ENCODE peak calls at places on chromosomes 16 and 17, in ten cellular contexts. X is MM.1S, F is ovary, Q is fibroblast of mammary gland, N is retinal pigment epithelial cell, R is GM20000, K is nephron progenitor cell, W is ascending aorta, Z is fibroblast of the aortic adventitia, G is cardiac fibroblast. L is an unnamed sample.

GRCh38 chr17:18257268-18257681 is 1.3 kb downstream of the FLII start:
- DNase-seq in K (no peak), F (peak), Q (no peak), Z (no peak), X (peak), W (no peak), N (no peak), G (no peak), R (no peak), L (no peak)

GRCh38 chr17:80212962-80213650 is 7.0 kb downstream of the SGSH start:
- DNase-seq in N (no peak), X (no peak), K (no peak), Q (no peak), R (no peak), F (no peak), G (no peak), Z (no peak), W (no peak), L (no peak)

GRCh38 chr17:80738020-80738380 is 193.4 kb downstream of the RPTOR start:
- DNase-seq in G (no peak), N (no peak), Q (no peak), Z (no peak), W (no peak), R (no peak), K (no peak), X (no peak), F (no peak), L (no peak)

GRCh38 chr16:56789360-56789759 is 59.4 kb downstream of the NUP93 start:
- DNase-seq in K (no peak), F (peak), W (no peak), Z (peak), R (no peak), Q (peak), N (no peak), X (peak), G (peak), L (peak)

GRCh38 chr17:74975943-74976342 is 3.4 kb upstream of the HID1 start:
- DNase-seq in W (no peak), N (no peak), K (no peak), F (no peak), Q (no peak), R (no peak), X (no peak), G (no peak), Z (no peak), L (no peak)

GRCh38 chr17:40588557-40588956 is 23.3 kb upstream of the CCR7 start:
- DNase-seq in R (no peak), G (no peak), F (no peak), K (no peak), X (no peak), W (no peak), Q (no peak), N (no peak), Z (no peak), L (no peak)

GRCh38 chr17:27807567-27808470 is 7.5 kb upstream of the NOS2 start:
- DNase-seq in N (no peak), R (peak), Q (no peak), Z (no peak), X (peak), G (no peak), K (no peak), W (no peak), F (no peak), L (no peak)

GRCh38 chr17:32197987-32198386 is 55.7 kb downstream of the RHOT1 start:
- DNase-seq in Q (no peak), Z (no peak), X (no peak), N (no peak), K (no peak), W (no peak), G (no peak), F (no peak), R (no peak), L (no peak)

GRCh38 chr17:42485680-42486079 is 27.0 kb downstream of the ATP6V0A1 start:
- DNase-seq in Z (no peak), F (no peak), X (no peak), K (no peak), G (peak), R (no peak), Q (peak), N (no peak), W (no peak), L (no peak)

GRCh38 chr17:66627985-66628384 is 206.9 kb upstream of the CACNG5 start:
- DNase-seq in Q (peak), X (no peak), G (peak), F (no peak), R (no peak), N (no peak), Z (peak), W (no peak), K (no peak), L (no peak)

GRCh38 chr17:61502292-61502691 is 50.1 kb downstream of the TBX4 start:
- DNase-seq in R (no peak), K (no peak), N (no peak), Q (no peak), W (no peak), G (no peak), F (no peak), Z (no peak), X (no peak), L (no peak)

GRCh38 chr16:73064227-73064995 is 16.5 kb upstream of the ZFHX3 start:
- DNase-seq in F (no peak), R (no peak), X (no peak), K (no peak), Z (peak), N (no peak), G (peak), Q (peak), W (no peak), L (no peak)

GRCh38 chr16:4980691-4981090 is 22.6 kb downstream of the SEC14L5 start:
- DNase-seq in X (no peak), K (no peak), Q (no peak), G (no peak), F (no peak), W (no peak), Z (no peak), R (no peak), N (no peak), L (no peak)

GRCh38 chr16:89058812-89059211 is 34.8 kb upstream of the ACSF3 start:
- DNase-seq in R (no peak), G (no peak), W (no peak), N (no peak), F (no peak), X (no peak), K (no peak), Z (no peak), Q (no peak), L (no peak)

GRCh38 chr17:35731239-35731931 is at the start of gene RASL10B:
- DNase-seq in G (peak), Z (no peak), X (no peak), N (no peak), Q (no peak), R (peak), W (no peak), F (peak), K (peak), L (no peak)

GRCh38 chr16:85172465-85173071 is 60.3 kb upstream of the CIBAR2 start:
- DNase-seq in X (no peak), F (no peak), N (no peak), G (no peak), Q (peak), Z (no peak), K (peak), R (peak), W (no peak), L (no peak)
- TF ChIP-seq CTCF in X (no peak), F (no peak), N (peak), G (no peak), Q (peak), Z (no peak), K (no peak), R (peak), W (peak), L (no peak)

GRCh38 chr17:48179071-48179945 is 71.7 kb downstream of the SNX11 start:
- DNase-seq in K (no peak), G (no peak), X (no peak), F (no peak), R (no peak), Z (peak), W (no peak), Q (no peak), N (peak), L (no peak)

GRCh38 chr17:48180842-48181241 is 73.3 kb downstream of the SNX11 start:
- DNase-seq in N (no peak), X (no peak), W (no peak), Q (no peak), K (no peak), G (no peak), R (no peak), F (no peak), Z (no peak), L (no peak)

GRCh38 chr17:48184721-48185120 is 77.2 kb downstream of the SNX11 start:
- DNase-seq in Z (no peak), K (no peak), W (no peak), R (no peak), X (no peak), Q (no peak), F (no peak), N (no peak), G (no peak), L (no peak)

GRCh38 chr17:48178327-48178726 is 70.8 kb downstream of the SNX11 start:
- DNase-seq in Z (no peak), N (no peak), K (no peak), G (no peak), R (no peak), Q (no peak), F (no peak), X (no peak), W (no peak), L (no peak)

DNA sequence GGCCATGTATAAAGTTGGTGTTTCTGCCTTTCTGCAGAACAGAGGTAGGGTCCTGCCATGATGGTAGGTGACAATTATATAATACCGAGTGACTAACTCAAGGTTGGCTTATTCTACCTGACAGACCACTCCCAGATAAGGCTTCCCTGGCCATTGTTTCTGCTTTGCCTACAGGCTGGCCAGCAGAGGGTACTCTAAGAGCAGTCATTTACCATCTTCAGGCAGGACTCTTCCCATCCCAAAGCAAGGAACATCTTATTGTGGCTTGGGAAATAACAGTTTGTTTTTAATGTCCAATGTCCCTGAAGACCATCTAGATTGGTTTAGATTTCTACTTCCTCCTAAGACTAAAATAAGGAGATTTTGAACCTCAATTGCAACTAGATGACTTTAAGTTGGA is 74.1 kb downstream of the SNX11 start:
- DNase-seq in R (no peak), N (no peak), X (no peak), F (no peak), G (peak), W (no peak), Q (peak), K (peak), Z (peak), L (no peak)
- TF ChIP-seq CTCF in R (peak), N (peak), X (peak), F (no peak), G (peak), W (no peak), Q (peak), K (peak), Z (peak), L (peak)

GRCh38 chr17:5024604-5025003 is 10.6 kb downstream of the SLC52A1 start:
- DNase-seq in F (no peak), Q (no peak), Z (no peak), G (no peak), N (no peak), X (no peak), R (no peak), W (no peak), K (no peak), L (no peak)

GRCh38 chr17:5022171-5022711 is 13.0 kb downstream of the SLC52A1 start:
- DNase-seq in N (no peak), X (no peak), Z (no peak), W (no peak), K (no peak), F (no peak), Q (no peak), G (no peak), R (no peak), L (no peak)

GRCh38 chr17:5023588-5024147 is 11.6 kb downstream of the SLC52A1 start:
- DNase-seq in W (no peak), X (no peak), F (no peak), R (no peak), K (no peak), G (no peak), Q (no peak), N (no peak), Z (no peak), L (no peak)

GRCh38 chr17:5020502-5021023 is 14.7 kb downstream of the SLC52A1 start:
- DNase-seq in W (no peak), F (no peak), Z (no peak), N (no peak), R (no peak), K (no peak), G (no peak), X (no peak), Q (no peak), L (no peak)

DNA sequence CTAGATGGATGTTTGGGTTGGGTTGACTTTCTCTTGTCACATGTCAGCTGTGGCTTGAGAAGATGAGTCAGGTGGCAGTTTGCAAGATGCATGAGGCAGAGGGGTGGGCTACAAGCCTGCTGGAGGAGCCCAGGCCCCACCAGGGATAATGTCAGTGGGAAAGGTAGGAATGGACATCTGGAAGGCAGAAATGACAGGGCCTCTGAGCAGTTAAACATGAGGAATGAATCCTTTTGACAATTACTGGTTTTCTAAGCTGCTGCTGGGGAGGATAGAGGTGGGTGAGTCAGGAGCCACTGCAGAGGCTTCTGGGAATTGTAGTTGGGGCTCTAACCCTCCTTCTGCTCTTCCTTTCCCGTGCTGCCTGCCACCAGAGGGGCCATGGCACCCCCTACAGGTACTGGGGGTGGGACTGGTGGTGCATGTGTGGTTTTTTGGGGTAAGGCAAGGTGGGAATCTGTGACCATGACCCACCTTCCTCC is 15.7 kb downstream of the SLC52A1 start:
- DNase-seq in G (no peak), F (no peak), Z (no peak), R (peak), X (no peak), K (no peak), Q (peak), W (no peak), N (no peak), L (no peak)
- TF ChIP-seq CTCF in G (no peak), F (no peak), Z (no peak), R (no peak), X (no peak), K (no peak), Q (no peak), W (no peak), N (no peak), L (no peak)

GRCh38 chr17:51259574-51260236 is at the start of gene MBTD1:
- DNase-seq in Z (peak), W (peak), R (peak), F (peak), Q (peak), X (peak), K (peak), N (peak), G (peak), L (peak)

GRCh38 chr17:51260960-51261958 is 913 bp downstream of the UTP18 start:
- DNase-seq in R (peak), Q (no peak), F (peak), W (no peak), K (peak), N (no peak), G (peak), X (peak), Z (no peak), L (no peak)

GRCh38 chr17:51258756-51259573 is 884 bp downstream of the MBTD1 start:
- DNase-seq in Q (no peak), K (peak), G (peak), X (no peak), N (no peak), Z (no peak), F (peak), R (peak), W (no peak), L (no peak)

GRCh38 chr17:51263001-51263400 is 2.7 kb downstream of the UTP18 start:
- DNase-seq in R (no peak), Q (no peak), W (no peak), Z (no peak), G (no peak), K (no peak), X (no peak), N (no peak), F (no peak), L (no peak)

DNA sequence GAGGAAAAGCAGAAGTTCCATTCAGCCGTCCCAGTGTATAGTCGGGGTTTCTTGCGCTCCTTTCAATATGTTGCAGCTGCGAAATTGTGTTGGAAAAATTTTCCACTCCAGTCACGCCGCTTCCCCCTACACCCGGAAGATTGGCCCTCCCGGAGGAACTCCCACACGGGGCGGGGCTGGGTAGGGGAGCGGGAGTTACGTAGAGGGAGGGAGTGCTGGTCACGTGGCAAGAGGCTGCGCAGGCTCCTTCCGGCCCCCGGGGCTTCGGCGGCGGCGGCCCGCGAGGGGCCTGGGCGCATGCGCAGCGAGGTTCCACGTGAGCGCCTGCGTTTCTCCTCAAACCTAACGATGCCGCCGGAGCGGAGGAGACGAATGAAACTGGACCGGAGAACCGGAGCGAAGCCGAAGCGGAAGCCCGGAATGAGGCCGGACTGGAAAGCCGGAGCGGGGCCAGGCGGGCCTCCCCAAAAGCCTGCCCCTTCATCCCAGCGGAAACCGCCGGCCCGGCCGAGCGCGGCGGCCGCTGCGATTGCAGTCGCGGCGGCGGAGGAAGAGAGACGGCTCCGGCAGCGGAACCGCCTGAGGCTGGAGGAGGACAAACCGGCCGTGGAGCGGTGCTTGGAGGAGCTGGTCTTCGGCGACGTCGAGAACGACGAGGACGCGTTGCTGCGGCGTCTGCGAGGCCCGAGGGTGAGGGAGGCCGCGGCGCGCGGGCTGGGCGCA is at the start of gene UTP18:
- DNase-seq in G (peak), Z (peak), X (peak), K (peak), F (peak), N (peak), Q (peak), W (peak), R (peak), L (peak)
- TF ChIP-seq CTCF in G (no peak), Z (no peak), X (no peak), K (no peak), F (no peak), N (no peak), Q (no peak), W (peak), R (no peak), L (no peak)

GRCh38 chr17:2837147-2837561 is 40.9 kb downstream of the RAP1GAP2 start:
- DNase-seq in X (peak), Z (no peak), Q (no peak), G (no peak), N (no peak), F (no peak), K (no peak), R (peak), W (no peak), L (no peak)
- TF ChIP-seq CTCF in X (peak), Z (no peak), Q (no peak), G (no peak), N (no peak), F (no peak), K (no peak), R (peak), W (no peak), L (no peak)

GRCh38 chr16:71542377-71542776 is 16.2 kb downstream of the CHST4 start:
- DNase-seq in X (peak), K (peak), Q (peak), G (peak), W (no peak), R (peak), Z (peak), N (no peak), F (no peak), L (no peak)
- TF ChIP-seq CTCF in X (peak), K (peak), Q (peak), G (peak), W (no peak), R (peak), Z (peak), N (peak), F (no peak), L (peak)

GRCh38 chr17:81910840-81911276 is 341 bp downstream of the PCYT2 start:
- DNase-seq in Z (no peak), N (no peak), F (no peak), K (no peak), R (no peak), X (no peak), Q (no peak), G (no peak), W (no peak), L (no peak)

GRCh38 chr17:81911969-81912368 is 770 bp upstream of the PCYT2 start:
- DNase-seq in F (no peak), N (no peak), Z (no peak), K (no peak), X (no peak), Q (no peak), G (no peak), W (no peak), R (no peak), L (no peak)

GRCh38 chr17:81909966-81910839 is 996 bp downstream of the PCYT2 start:
- DNase-seq in Z (no peak), N (no peak), F (no peak), R (no peak), G (no peak), K (peak), X (no peak), W (no peak), Q (no peak), L (no peak)

GRCh38 chr17:81912441-81913309 is 1.5 kb upstream of the PCYT2 start:
- DNase-seq in R (no peak), G (no peak), W (no peak), F (no peak), X (no peak), Z (no peak), Q (no peak), K (no peak), N (no peak), L (no peak)

GRCh38 chr17:81911277-81911961 is at the start of gene PCYT2:
- DNase-seq in Z (peak), N (peak), R (peak), Q (peak), K (peak), X (peak), G (peak), F (peak), W (peak), L (peak)
- TF ChIP-seq CTCF in Z (no peak), N (no peak), R (no peak), Q (no peak), K (no peak), X (peak), G (no peak), F (no peak), W (peak), L (peak)

GRCh38 chr16:2508722-2509400 is 4.9 kb upstream of the ATP6V0C start:
- DNase-seq in X (no peak), W (no peak), R (no peak), N (no peak), K (peak), G (no peak), Z (no peak), Q (no peak), F (no peak), L (no peak)

GRCh38 chr16:2507679-2508064 is 6.1 kb upstream of the ATP6V0C start:
- DNase-seq in W (no peak), F (no peak), N (no peak), R (no peak), Q (no peak), G (no peak), Z (no peak), K (no peak), X (no peak), L (no peak)

GRCh38 chr16:2505695-2506094 is 8.1 kb upstream of the ATP6V0C start:
- DNase-seq in X (no peak), W (no peak), Z (no peak), Q (no peak), N (no peak), G (no peak), F (no peak), R (no peak), K (no peak), L (no peak)

GRCh38 chr16:2511128-2511785 is 2.5 kb upstream of the ATP6V0C start:
- DNase-seq in K (peak), Z (peak), N (no peak), X (no peak), W (no peak), G (peak), Q (peak), R (no peak), F (peak), L (no peak)

GRCh38 chr16:2507052-2507678 is 6.6 kb upstream of the ATP6V0C start:
- DNase-seq in K (no peak), F (no peak), Z (no peak), N (no peak), X (peak), W (no peak), G (no peak), Q (no peak), R (peak), L (no peak)
- TF ChIP-seq CTCF in K (no peak), F (no peak), Z (no peak), N (no peak), X (peak), W (no peak), G (no peak), Q (no peak), R (no peak), L (no peak)